ENCODE peak calls at places on chromosome 14, in four cellular contexts. H is fibroblast of lung, A is A549, C is ovary. P is an unnamed sample.

GRCh38 chr14:84006643-84007137 is 1523.3 kb upstream of the FLRT2 start:
- DNase-seq in C (no peak), H (peak), A (no peak), P (no peak)

GRCh38 chr14:24937300-24937699 is 112.6 kb downstream of the STXBP6 start:
- DNase-seq in C (no peak), H (no peak), A (no peak), P (no peak)

GRCh38 chr14:90654831-90655276 is 161.4 kb downstream of the TTC7B start:
- DNase-seq in H (peak), C (peak), A (no peak), P (no peak)

GRCh38 chr14:66359500-66359899 is 126.7 kb upstream of the CCDC196 start:
- DNase-seq in A (peak), C (no peak), H (peak), P (peak)

GRCh38 chr14:60981626-60982455 is 796 bp downstream of the SLC38A6 start:
- DNase-seq in A (peak), H (peak), C (no peak), P (no peak)

GRCh38 chr14:34059925-34060746 is 109.3 kb upstream of the EGLN3 start:
- DNase-seq in H (peak), C (peak), A (peak), P (peak)

GRCh38 chr14:99327458-99328250 is 55.7 kb upstream of the BCL11B start:
- DNase-seq in A (no peak), H (no peak), C (no peak), P (no peak)

GRCh38 chr14:92609955-92610354 is 96.4 kb downstream of the RIN3 start:
- DNase-seq in A (no peak), C (no peak), H (peak), P (no peak)

GRCh38 chr14:22900088-22900799 is 17.2 kb downstream of the REM2 start:
- DNase-seq in H (peak), C (no peak), A (peak), P (peak)

GRCh38 chr14:63039800-63040380 is 5.4 kb downstream of the KCNH5 start:
- DNase-seq in A (peak), C (no peak), H (peak), P (no peak)

GRCh38 chr14:75088566-75089373 is 19.3 kb downstream of the ZC2HC1C start:
- DNase-seq in A (peak), C (no peak), H (peak), P (no peak)

GRCh38 chr14:98437113-98437512 is 834.9 kb downstream of the BCL11B start:
- DNase-seq in A (no peak), H (no peak), C (no peak), P (no peak)

GRCh38 chr14:33184587-33184986 is 245.9 kb downstream of the NPAS3 start:
- DNase-seq in C (no peak), H (peak), A (peak), P (no peak)

GRCh38 chr14:55440385-55440784 is at the start of gene TBPL2:
- DNase-seq in A (no peak), C (no peak), H (no peak), P (no peak)

GRCh38 chr14:37147310-37147875 is 25.0 kb downstream of the SLC25A21 start:
- DNase-seq in C (no peak), H (no peak), A (no peak), P (no peak)

GRCh38 chr14:52473557-52473956 is 78.7 kb downstream of the TXNDC16 start:
- DNase-seq in C (no peak), A (peak), H (peak), P (no peak)

GRCh38 chr14:66249544-66249943 is 236.6 kb upstream of the CCDC196 start:
- DNase-seq in A (no peak), C (no peak), H (no peak), P (no peak)

GRCh38 chr14:49900973-49901372 is 8.1 kb downstream of the ARF6 start:
- DNase-seq in A (no peak), C (no peak), H (no peak), P (no peak)

GRCh38 chr14:68250950-68251765 is 431.6 kb downstream of the RAD51B start:
- DNase-seq in A (no peak), C (no peak), H (no peak), P (no peak)

GRCh38 chr14:98507269-98507668 is 764.7 kb downstream of the BCL11B start:
- DNase-seq in A (no peak), H (no peak), C (no peak), P (no peak)

GRCh38 chr14:54704768-54705167 is 137.8 kb downstream of the SAMD4A start:
- DNase-seq in C (no peak), H (no peak), A (no peak), P (no peak)

GRCh38 chr14:29085546-29085945 is 319.0 kb downstream of the FOXG1 start:
- DNase-seq in H (peak), A (peak), C (no peak), P (no peak)

GRCh38 chr14:72558721-72559120 is 335.2 kb downstream of the DPF3 start:
- DNase-seq in A (no peak), H (peak), C (no peak), P (no peak)

GRCh38 chr14:75295061-75295461 is 16.4 kb downstream of the FOS start:
- DNase-seq in H (peak), C (peak), A (peak), P (peak)

GRCh38 chr14:21965042-21965441 is 291.4 kb upstream of the OR4E1 start:
- DNase-seq in A (no peak), H (no peak), C (no peak), P (no peak)

GRCh38 chr14:75811862-75812505 is 150.9 kb downstream of the TTLL5 start:
- DNase-seq in A (no peak), H (no peak), C (no peak), P (peak)

GRCh38 chr14:32473476-32473875 is 144.4 kb downstream of the AKAP6 start:
- DNase-seq in H (no peak), C (peak), A (peak), P (peak)

GRCh38 chr14:91317381-91318313 is 73.1 kb upstream of the GPR68 start:
- DNase-seq in A (no peak), H (peak), C (peak), P (peak)

GRCh38 chr14:32471183-32471582 is 142.1 kb downstream of the AKAP6 start:
- DNase-seq in C (no peak), A (no peak), H (no peak), P (no peak)

GRCh38 chr14:102517412-102518062 is 8.0 kb upstream of the ANKRD9 start:
- DNase-seq in H (no peak), A (no peak), C (no peak), P (no peak)

GRCh38 chr14:80084196-80084595 is 127.1 kb downstream of the DIO2 start:
- DNase-seq in A (no peak), C (no peak), H (no peak), P (no peak)

GRCh38 chr14:61381589-61381988 is 60.2 kb downstream of the PRKCH start:
- DNase-seq in C (no peak), H (no peak), A (no peak), P (no peak)

GRCh38 chr14:51283402-51283825 is 43.4 kb downstream of the TMX1 start:
- DNase-seq in A (peak), C (no peak), H (peak), P (no peak)

GRCh38 chr14:68548194-68549056 is 244.4 kb downstream of the ZFP36L1 start:
- DNase-seq in H (peak), A (peak), C (peak), P (peak)

GRCh38 chr14:58082011-58082410 is 70.0 kb downstream of the ARMH4 start:
- DNase-seq in A (no peak), H (peak), C (no peak), P (no peak)

GRCh38 chr14:58082491-58083098 is 69.4 kb downstream of the ARMH4 start:
- DNase-seq in H (peak), A (peak), C (no peak), P (no peak)

GRCh38 chr14:58077621-58078020 is 74.4 kb downstream of the ARMH4 start:
- DNase-seq in A (no peak), C (no peak), H (peak), P (no peak)

GRCh38 chr14:58078471-58078870 is 73.5 kb downstream of the ARMH4 start:
- DNase-seq in C (no peak), H (no peak), A (no peak), P (no peak)

GRCh38 chr14:58078068-58078467 is 73.9 kb downstream of the ARMH4 start:
- DNase-seq in C (no peak), H (peak), A (no peak), P (no peak)
- H3K27ac ChIP-seq in C (no peak), H (peak), A (no peak), P (peak)

DNA sequence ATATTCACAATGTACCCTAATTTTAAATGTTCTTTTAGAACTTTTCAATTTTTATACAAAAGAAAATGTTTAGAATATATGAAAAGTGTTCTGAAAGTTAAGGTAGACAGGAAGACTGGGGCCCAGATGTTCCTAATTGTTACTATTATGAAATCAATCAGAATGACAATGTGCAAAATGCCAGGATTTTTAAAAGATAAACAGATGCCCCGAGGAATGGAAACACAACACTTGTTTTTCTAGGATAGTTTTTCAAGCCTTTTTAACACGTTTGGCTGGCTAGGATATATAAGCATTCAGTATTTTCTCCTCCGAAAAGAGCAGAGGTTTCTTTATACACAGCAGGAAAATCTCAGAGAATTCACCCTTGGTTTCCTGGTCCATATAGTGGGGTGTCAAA is 106.8 kb downstream of the ESR2 start:
- DNase-seq in H (no peak), C (no peak), A (no peak), P (no peak)
- H3K4me3 ChIP-seq in H (no peak), C (no peak), A (no peak), P (no peak)

GRCh38 chr14:105171004-105171673 is 2.6 kb upstream of the JAG2 start:
- DNase-seq in H (no peak), A (no peak), C (no peak), P (no peak)
- H3K27ac ChIP-seq in H (no peak), A (no peak), C (no peak), P (no peak)

GRCh38 chr14:95291859-95292542 is 27.7 kb downstream of the CLMN start:
- DNase-seq in C (no peak), A (peak), H (peak), P (peak)

GRCh38 chr14:95293474-95293873 is 26.2 kb downstream of the CLMN start:
- DNase-seq in C (no peak), H (no peak), A (no peak), P (no peak)

GRCh38 chr14:95290769-95291440 is 28.8 kb downstream of the CLMN start:
- DNase-seq in A (no peak), H (no peak), C (no peak), P (peak)

GRCh38 chr14:95294320-95294719 is 25.4 kb downstream of the CLMN start:
- DNase-seq in A (no peak), C (no peak), H (no peak), P (no peak)

GRCh38 chr14:95292660-95293425 is 26.9 kb downstream of the CLMN start:
- DNase-seq in A (no peak), H (no peak), C (no peak), P (no peak)
- H3K4me3 ChIP-seq in A (no peak), H (no peak), C (no peak), P (no peak)

DNA sequence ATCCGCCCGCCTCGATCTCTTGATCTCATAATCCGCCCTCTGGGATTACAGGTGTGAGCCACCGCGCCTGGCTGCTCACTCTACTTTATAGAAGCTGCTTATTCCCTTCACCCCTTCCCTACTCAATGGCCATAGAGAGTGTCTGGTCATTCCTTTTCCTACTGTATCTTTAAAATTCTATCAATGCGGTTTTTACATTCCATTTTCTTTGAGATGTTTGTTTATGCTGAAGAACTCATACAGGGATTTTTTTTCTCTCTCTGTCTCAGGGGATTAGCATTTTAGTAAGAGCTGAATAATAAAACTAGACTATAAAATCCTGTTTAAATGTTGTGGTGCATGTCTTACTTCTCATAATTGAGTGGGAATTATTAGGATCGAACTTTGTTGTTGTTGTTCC is 218.6 kb upstream of the FOXN3 start:
- DNase-seq in H (peak), C (no peak), A (no peak), P (no peak)
- H3K27ac ChIP-seq in H (no peak), C (no peak), A (no peak), P (no peak)

GRCh38 chr14:94770815-94771190 is 890 bp upstream of the GSC start:
- DNase-seq in C (no peak), A (no peak), H (no peak), P (no peak)

GRCh38 chr14:94768521-94769412 is 1.1 kb downstream of the GSC start:
- DNase-seq in H (no peak), A (peak), C (peak), P (no peak)

GRCh38 chr14:94771191-94771905 is 1.4 kb upstream of the GSC start:
- DNase-seq in H (no peak), C (no peak), A (no peak), P (no peak)

GRCh38 chr14:94769413-94770250 is at the start of gene GSC:
- DNase-seq in C (peak), H (no peak), A (peak), P (no peak)

DNA sequence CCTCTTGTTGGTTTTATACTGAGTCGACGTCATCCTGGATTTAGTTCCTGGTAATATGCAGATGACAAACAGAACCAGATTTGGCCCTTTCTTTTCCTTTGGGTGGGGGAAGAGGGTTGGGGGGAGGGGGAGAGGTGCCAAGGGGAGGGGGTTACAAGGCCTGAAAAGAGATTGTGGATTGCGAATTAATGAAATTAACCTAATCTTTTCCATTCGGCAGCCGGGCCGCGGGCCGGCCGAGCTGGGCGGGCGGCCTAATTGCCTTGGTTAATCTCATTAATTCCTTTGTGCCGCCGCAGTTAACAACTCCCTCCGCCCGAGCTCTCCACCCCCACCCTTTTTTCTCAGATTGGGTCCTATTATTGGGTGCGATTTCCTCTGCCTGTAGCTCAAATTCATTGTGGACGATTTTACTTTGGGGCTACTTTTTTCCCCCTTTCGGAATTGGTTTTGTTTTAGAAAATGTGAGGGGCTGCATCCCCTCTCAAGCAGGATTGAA is 387 bp upstream of the GSC start:
- DNase-seq in C (no peak), A (no peak), H (peak), P (no peak)
- H3K4me3 ChIP-seq in C (peak), A (peak), H (peak), P (peak)

P was measured in uterus.